ENCODE peak calls at places on chromosomes 13 and 19, in five cellular contexts. One of them, this sample, is unnamed.

GRCh38 chr19:44003461-44004134 is 841 bp downstream of the ZNF230 start:
- DNase-seq in HS-5: no peak
- DNase-seq in stimulated activated CD4-positive, alpha-beta T cell treated with anti-CD3 and anti-CD28 coated beads, Interleukin-2, amount 100 ng/mL, for 48 hours: no peak
- DNase-seq in OCI-M1: peak
- DNase-seq in stimulated activated CD8-positive, alpha-beta memory T cell treated with anti-CD3 and anti-CD28 coated beads, Interleukin-2, amount 100 ng/mL, for 1 hour: no peak
- DNase-seq in this sample: peak

GRCh38 chr19:2275588-2276428 is 6.2 kb downstream of the PEAK3 start:
- DNase-seq in HS-5: no peak
- DNase-seq in stimulated activated CD4-positive, alpha-beta T cell treated with anti-CD3 and anti-CD28 coated beads, Interleukin-2, amount 100 ng/mL, for 48 hours: no peak
- DNase-seq in OCI-M1: no peak
- DNase-seq in stimulated activated CD8-positive, alpha-beta memory T cell treated with anti-CD3 and anti-CD28 coated beads, Interleukin-2, amount 100 ng/mL, for 1 hour: no peak
- DNase-seq in this sample: no peak

GRCh38 chr13:40994581-40995230 is 24.4 kb downstream of the ELF1 start:
- DNase-seq in HS-5: no peak
- DNase-seq in stimulated activated CD4-positive, alpha-beta T cell treated with anti-CD3 and anti-CD28 coated beads, Interleukin-2, amount 100 ng/mL, for 48 hours: no peak
- DNase-seq in OCI-M1: no peak
- DNase-seq in stimulated activated CD8-positive, alpha-beta memory T cell treated with anti-CD3 and anti-CD28 coated beads, Interleukin-2, amount 100 ng/mL, for 1 hour: no peak
- DNase-seq in this sample: no peak

GRCh38 chr13:75236774-75237173 is 245.2 kb downstream of the TBC1D4 start:
- DNase-seq in HS-5: no peak
- DNase-seq in stimulated activated CD4-positive, alpha-beta T cell treated with anti-CD3 and anti-CD28 coated beads, Interleukin-2, amount 100 ng/mL, for 48 hours: no peak
- DNase-seq in OCI-M1: no peak
- DNase-seq in stimulated activated CD8-positive, alpha-beta memory T cell treated with anti-CD3 and anti-CD28 coated beads, Interleukin-2, amount 100 ng/mL, for 1 hour: no peak
- DNase-seq in this sample: no peak

GRCh38 chr13:91375119-91375729 is 23.2 kb upstream of the GPC5 start:
- DNase-seq in HS-5: no peak
- DNase-seq in stimulated activated CD4-positive, alpha-beta T cell treated with anti-CD3 and anti-CD28 coated beads, Interleukin-2, amount 100 ng/mL, for 48 hours: no peak
- DNase-seq in OCI-M1: peak
- DNase-seq in stimulated activated CD8-positive, alpha-beta memory T cell treated with anti-CD3 and anti-CD28 coated beads, Interleukin-2, amount 100 ng/mL, for 1 hour: no peak
- DNase-seq in this sample: peak

GRCh38 chr19:16288544-16288943 is 36.1 kb upstream of the KLF2 start:
- DNase-seq in HS-5: no peak
- DNase-seq in stimulated activated CD4-positive, alpha-beta T cell treated with anti-CD3 and anti-CD28 coated beads, Interleukin-2, amount 100 ng/mL, for 48 hours: no peak
- DNase-seq in OCI-M1: peak
- DNase-seq in stimulated activated CD8-positive, alpha-beta memory T cell treated with anti-CD3 and anti-CD28 coated beads, Interleukin-2, amount 100 ng/mL, for 1 hour: no peak
- DNase-seq in this sample: no peak

GRCh38 chr19:10317857-10318462 is 2.1 kb upstream of the FDX2 start:
- DNase-seq in HS-5: no peak
- DNase-seq in stimulated activated CD4-positive, alpha-beta T cell treated with anti-CD3 and anti-CD28 coated beads, Interleukin-2, amount 100 ng/mL, for 48 hours: no peak
- DNase-seq in OCI-M1: no peak
- DNase-seq in stimulated activated CD8-positive, alpha-beta memory T cell treated with anti-CD3 and anti-CD28 coated beads, Interleukin-2, amount 100 ng/mL, for 1 hour: no peak
- DNase-seq in this sample: no peak

GRCh38 chr19:31223805-31224534 is 125.3 kb downstream of the TSHZ3 start:
- DNase-seq in HS-5: peak
- DNase-seq in stimulated activated CD4-positive, alpha-beta T cell treated with anti-CD3 and anti-CD28 coated beads, Interleukin-2, amount 100 ng/mL, for 48 hours: no peak
- DNase-seq in OCI-M1: no peak
- DNase-seq in stimulated activated CD8-positive, alpha-beta memory T cell treated with anti-CD3 and anti-CD28 coated beads, Interleukin-2, amount 100 ng/mL, for 1 hour: no peak
- DNase-seq in this sample: no peak

GRCh38 chr19:33879818-33880575 is 83.3 kb downstream of the KCTD15 start:
- DNase-seq in HS-5: no peak
- DNase-seq in stimulated activated CD4-positive, alpha-beta T cell treated with anti-CD3 and anti-CD28 coated beads, Interleukin-2, amount 100 ng/mL, for 48 hours: no peak
- DNase-seq in OCI-M1: no peak
- DNase-seq in stimulated activated CD8-positive, alpha-beta memory T cell treated with anti-CD3 and anti-CD28 coated beads, Interleukin-2, amount 100 ng/mL, for 1 hour: no peak
- DNase-seq in this sample: no peak

GRCh38 chr19:8036438-8037099 is 16.0 kb upstream of the CCL25 start:
- DNase-seq in HS-5: no peak
- DNase-seq in stimulated activated CD4-positive, alpha-beta T cell treated with anti-CD3 and anti-CD28 coated beads, Interleukin-2, amount 100 ng/mL, for 48 hours: no peak
- DNase-seq in OCI-M1: no peak
- DNase-seq in stimulated activated CD8-positive, alpha-beta memory T cell treated with anti-CD3 and anti-CD28 coated beads, Interleukin-2, amount 100 ng/mL, for 1 hour: no peak
- DNase-seq in this sample: no peak

GRCh38 chr13:101515504-101515903 is 63.0 kb downstream of the ITGBL1 start:
- DNase-seq in HS-5: no peak
- DNase-seq in stimulated activated CD4-positive, alpha-beta T cell treated with anti-CD3 and anti-CD28 coated beads, Interleukin-2, amount 100 ng/mL, for 48 hours: no peak
- DNase-seq in OCI-M1: no peak
- DNase-seq in stimulated activated CD8-positive, alpha-beta memory T cell treated with anti-CD3 and anti-CD28 coated beads, Interleukin-2, amount 100 ng/mL, for 1 hour: no peak
- DNase-seq in this sample: no peak

GRCh38 chr13:83151308-83151660 is 731.0 kb downstream of the SLITRK1 start:
- DNase-seq in HS-5: no peak
- DNase-seq in stimulated activated CD4-positive, alpha-beta T cell treated with anti-CD3 and anti-CD28 coated beads, Interleukin-2, amount 100 ng/mL, for 48 hours: no peak
- DNase-seq in OCI-M1: no peak
- DNase-seq in stimulated activated CD8-positive, alpha-beta memory T cell treated with anti-CD3 and anti-CD28 coated beads, Interleukin-2, amount 100 ng/mL, for 1 hour: no peak
- DNase-seq in this sample: no peak

GRCh38 chr13:57629391-57629804 is 2.1 kb upstream of the PCDH17 start:
- DNase-seq in HS-5: no peak
- DNase-seq in stimulated activated CD4-positive, alpha-beta T cell treated with anti-CD3 and anti-CD28 coated beads, Interleukin-2, amount 100 ng/mL, for 48 hours: no peak
- DNase-seq in OCI-M1: no peak
- DNase-seq in stimulated activated CD8-positive, alpha-beta memory T cell treated with anti-CD3 and anti-CD28 coated beads, Interleukin-2, amount 100 ng/mL, for 1 hour: no peak
- DNase-seq in this sample: no peak

GRCh38 chr13:67554746-67555452 is 324.8 kb upstream of the PCDH9 start:
- DNase-seq in HS-5: no peak
- DNase-seq in stimulated activated CD4-positive, alpha-beta T cell treated with anti-CD3 and anti-CD28 coated beads, Interleukin-2, amount 100 ng/mL, for 48 hours: no peak
- DNase-seq in OCI-M1: peak
- DNase-seq in stimulated activated CD8-positive, alpha-beta memory T cell treated with anti-CD3 and anti-CD28 coated beads, Interleukin-2, amount 100 ng/mL, for 1 hour: no peak
- DNase-seq in this sample: no peak

GRCh38 chr13:29497137-29497654 is 98.3 kb downstream of the SLC7A1 start:
- DNase-seq in HS-5: no peak
- DNase-seq in stimulated activated CD4-positive, alpha-beta T cell treated with anti-CD3 and anti-CD28 coated beads, Interleukin-2, amount 100 ng/mL, for 48 hours: no peak
- DNase-seq in OCI-M1: no peak
- DNase-seq in stimulated activated CD8-positive, alpha-beta memory T cell treated with anti-CD3 and anti-CD28 coated beads, Interleukin-2, amount 100 ng/mL, for 1 hour: no peak
- DNase-seq in this sample: no peak

GRCh38 chr19:33221641-33222040 is 4.0 kb downstream of the SLC7A10 start:
- DNase-seq in HS-5: no peak
- DNase-seq in stimulated activated CD4-positive, alpha-beta T cell treated with anti-CD3 and anti-CD28 coated beads, Interleukin-2, amount 100 ng/mL, for 48 hours: no peak
- DNase-seq in OCI-M1: no peak
- DNase-seq in stimulated activated CD8-positive, alpha-beta memory T cell treated with anti-CD3 and anti-CD28 coated beads, Interleukin-2, amount 100 ng/mL, for 1 hour: no peak
- DNase-seq in this sample: no peak

GRCh38 chr13:76383671-76384461 is 502.3 kb downstream of the KCTD12 start:
- DNase-seq in HS-5: peak
- DNase-seq in stimulated activated CD4-positive, alpha-beta T cell treated with anti-CD3 and anti-CD28 coated beads, Interleukin-2, amount 100 ng/mL, for 48 hours: no peak
- DNase-seq in OCI-M1: no peak
- DNase-seq in stimulated activated CD8-positive, alpha-beta memory T cell treated with anti-CD3 and anti-CD28 coated beads, Interleukin-2, amount 100 ng/mL, for 1 hour: no peak
- DNase-seq in this sample: no peak

GRCh38 chr19:7637374-7638256 is 705 bp downstream of the STXBP2 start:
- DNase-seq in HS-5: no peak
- DNase-seq in stimulated activated CD4-positive, alpha-beta T cell treated with anti-CD3 and anti-CD28 coated beads, Interleukin-2, amount 100 ng/mL, for 48 hours: no peak
- DNase-seq in OCI-M1: peak
- DNase-seq in stimulated activated CD8-positive, alpha-beta memory T cell treated with anti-CD3 and anti-CD28 coated beads, Interleukin-2, amount 100 ng/mL, for 1 hour: no peak
- DNase-seq in this sample: no peak

GRCh38 chr19:46901701-46902401 is 41.1 kb downstream of the ARHGAP35 start:
- DNase-seq in HS-5: no peak
- DNase-seq in stimulated activated CD4-positive, alpha-beta T cell treated with anti-CD3 and anti-CD28 coated beads, Interleukin-2, amount 100 ng/mL, for 48 hours: no peak
- DNase-seq in OCI-M1: no peak
- DNase-seq in stimulated activated CD8-positive, alpha-beta memory T cell treated with anti-CD3 and anti-CD28 coated beads, Interleukin-2, amount 100 ng/mL, for 1 hour: no peak
- DNase-seq in this sample: no peak

GRCh38 chr19:7428651-7429113 is 60.2 kb downstream of the PEX11G start:
- DNase-seq in HS-5: no peak
- DNase-seq in stimulated activated CD4-positive, alpha-beta T cell treated with anti-CD3 and anti-CD28 coated beads, Interleukin-2, amount 100 ng/mL, for 48 hours: no peak
- DNase-seq in OCI-M1: no peak
- DNase-seq in stimulated activated CD8-positive, alpha-beta memory T cell treated with anti-CD3 and anti-CD28 coated beads, Interleukin-2, amount 100 ng/mL, for 1 hour: no peak
- DNase-seq in this sample: no peak

GRCh38 chr13:66492479-66492878 is 737.7 kb downstream of the PCDH9 start:
- DNase-seq in HS-5: no peak
- DNase-seq in stimulated activated CD4-positive, alpha-beta T cell treated with anti-CD3 and anti-CD28 coated beads, Interleukin-2, amount 100 ng/mL, for 48 hours: no peak
- DNase-seq in OCI-M1: peak
- DNase-seq in stimulated activated CD8-positive, alpha-beta memory T cell treated with anti-CD3 and anti-CD28 coated beads, Interleukin-2, amount 100 ng/mL, for 1 hour: no peak
- DNase-seq in this sample: no peak

GRCh38 chr13:100789481-100789880 is 114.9 kb upstream of the TMTC4 start:
- DNase-seq in HS-5: no peak
- DNase-seq in stimulated activated CD4-positive, alpha-beta T cell treated with anti-CD3 and anti-CD28 coated beads, Interleukin-2, amount 100 ng/mL, for 48 hours: no peak
- DNase-seq in OCI-M1: no peak
- DNase-seq in stimulated activated CD8-positive, alpha-beta memory T cell treated with anti-CD3 and anti-CD28 coated beads, Interleukin-2, amount 100 ng/mL, for 1 hour: no peak
- DNase-seq in this sample: no peak

GRCh38 chr19:5952193-5953033 is 25.5 kb downstream of the RANBP3 start:
- DNase-seq in HS-5: no peak
- DNase-seq in stimulated activated CD4-positive, alpha-beta T cell treated with anti-CD3 and anti-CD28 coated beads, Interleukin-2, amount 100 ng/mL, for 48 hours: no peak
- DNase-seq in OCI-M1: no peak
- DNase-seq in stimulated activated CD8-positive, alpha-beta memory T cell treated with anti-CD3 and anti-CD28 coated beads, Interleukin-2, amount 100 ng/mL, for 1 hour: no peak
- DNase-seq in this sample: no peak

GRCh38 chr13:97257228-97257755 is 35.2 kb downstream of the MBNL2 start:
- DNase-seq in HS-5: no peak
- DNase-seq in stimulated activated CD4-positive, alpha-beta T cell treated with anti-CD3 and anti-CD28 coated beads, Interleukin-2, amount 100 ng/mL, for 48 hours: no peak
- DNase-seq in OCI-M1: peak
- DNase-seq in stimulated activated CD8-positive, alpha-beta memory T cell treated with anti-CD3 and anti-CD28 coated beads, Interleukin-2, amount 100 ng/mL, for 1 hour: no peak
- DNase-seq in this sample: no peak